ENCODE peak calls at places on chromosomes 16 and 17, in four cellular contexts. One of them, this sample, is unnamed.

GRCh38 chr16:12092347-12092882 is 115.9 kb downstream of the SNX29 start:
- DNase-seq in DND-41: no peak
- DNase-seq in A549: peak
- DNase-seq in fibroblast of lung: peak
- DNase-seq in this sample: peak

GRCh38 chr17:36837616-36838272 is 99.5 kb upstream of the LHX1 start:
- DNase-seq in fibroblast of lung: no peak
- DNase-seq in A549: no peak
- DNase-seq in DND-41: no peak
- DNase-seq in this sample: no peak

GRCh38 chr16:85652431-85653221 is 36.1 kb downstream of the GINS2 start:
- DNase-seq in DND-41: no peak
- DNase-seq in A549: peak
- DNase-seq in fibroblast of lung: peak
- DNase-seq in this sample: peak

GRCh38 chr16:87490091-87490798 is 2.6 kb downstream of the ZCCHC14 start:
- DNase-seq in DND-41: no peak
- DNase-seq in fibroblast of lung: no peak
- DNase-seq in A549: no peak
- DNase-seq in this sample: no peak

GRCh38 chr17:80209765-80210164 is 10.4 kb downstream of the SGSH start:
- DNase-seq in fibroblast of lung: no peak
- DNase-seq in DND-41: no peak
- DNase-seq in A549: no peak
- DNase-seq in this sample: no peak

GRCh38 chr16:60907645-60908044 is 1128.6 kb downstream of the CDH8 start:
- DNase-seq in DND-41: no peak
- DNase-seq in fibroblast of lung: no peak
- DNase-seq in A549: no peak
- DNase-seq in this sample: no peak

GRCh38 chr16:49799172-49799571 is 56.7 kb downstream of the ZNF423 start:
- DNase-seq in DND-41: no peak
- DNase-seq in fibroblast of lung: peak
- DNase-seq in A549: no peak
- DNase-seq in this sample: peak

GRCh38 chr17:17028059-17028877 is 14.0 kb upstream of the MPRIP start:
- DNase-seq in fibroblast of lung: peak
- DNase-seq in DND-41: no peak
- DNase-seq in A549: peak
- DNase-seq in this sample: peak

GRCh38 chr17:32445075-32445427 is 741 bp downstream of the PSMD11 start:
- DNase-seq in fibroblast of lung: peak
- DNase-seq in A549: peak
- DNase-seq in DND-41: peak
- DNase-seq in this sample: peak

GRCh38 chr17:82003411-82004381 is 19.0 kb downstream of the CENPX start:
- DNase-seq in DND-41: no peak
- DNase-seq in A549: peak
- DNase-seq in fibroblast of lung: peak
- DNase-seq in this sample: peak

GRCh38 chr16:2835638-2836493 is 5.8 kb downstream of the ZG16B start:
- DNase-seq in A549: peak
- DNase-seq in fibroblast of lung: peak
- DNase-seq in DND-41: no peak
- DNase-seq in this sample: peak

GRCh38 chr17:40535438-40535837 is 29.8 kb downstream of the CCR7 start:
- DNase-seq in fibroblast of lung: no peak
- DNase-seq in DND-41: no peak
- DNase-seq in A549: no peak
- DNase-seq in this sample: no peak

GRCh38 chr17:40532520-40533253 is 31.3 kb upstream of the TNS4 start:
- DNase-seq in DND-41: no peak
- DNase-seq in fibroblast of lung: peak
- DNase-seq in A549: peak
- DNase-seq in this sample: no peak

GRCh38 chr17:40535924-40536717 is 29.2 kb downstream of the CCR7 start:
- DNase-seq in fibroblast of lung: peak
- DNase-seq in DND-41: no peak
- DNase-seq in A549: no peak
- DNase-seq in this sample: no peak

GRCh38 chr17:40534431-40535189 is 30.7 kb downstream of the CCR7 start:
- DNase-seq in DND-41: no peak
- DNase-seq in fibroblast of lung: no peak
- DNase-seq in A549: peak
- DNase-seq in this sample: no peak

GRCh38 chr17:40533896-40534295 is 31.4 kb downstream of the CCR7 start:
- DNase-seq in fibroblast of lung: no peak
- DNase-seq in A549: peak
- DNase-seq in DND-41: no peak
- DNase-seq in this sample: no peak
- H3K4me2 ChIP-seq in fibroblast of lung: no peak
- H3K4me2 ChIP-seq in A549: peak
- H3K4me2 ChIP-seq in DND-41: peak
- H3K4me2 ChIP-seq in this sample: no peak

GRCh38 chr17:49942918-49943317 is 26.1 kb upstream of the DLX4 start:
- DNase-seq in DND-41: no peak
- DNase-seq in A549: no peak
- DNase-seq in fibroblast of lung: no peak
- DNase-seq in this sample: no peak

GRCh38 chr17:49946208-49946607 is 22.8 kb upstream of the DLX4 start:
- DNase-seq in DND-41: no peak
- DNase-seq in fibroblast of lung: no peak
- DNase-seq in A549: no peak
- DNase-seq in this sample: no peak

GRCh38 chr17:49941427-49941826 is 27.6 kb upstream of the DLX4 start:
- DNase-seq in fibroblast of lung: no peak
- DNase-seq in DND-41: no peak
- DNase-seq in A549: no peak
- DNase-seq in this sample: no peak

GRCh38 chr17:49946964-49947584 is 21.9 kb upstream of the DLX4 start:
- DNase-seq in DND-41: no peak
- DNase-seq in fibroblast of lung: no peak
- DNase-seq in A549: no peak
- DNase-seq in this sample: no peak

GRCh38 chr17:49944451-49944850 is 24.5 kb upstream of the DLX4 start:
- DNase-seq in fibroblast of lung: no peak
- DNase-seq in A549: no peak
- DNase-seq in DND-41: no peak
- DNase-seq in this sample: no peak
- H3K4me2 ChIP-seq in fibroblast of lung: no peak
- H3K4me2 ChIP-seq in A549: no peak
- H3K4me2 ChIP-seq in DND-41: no peak
- H3K4me2 ChIP-seq in this sample: peak

GRCh38 chr16:62240722-62241121 is 204.5 kb upstream of the CDH8 start:
- DNase-seq in A549: no peak
- DNase-seq in DND-41: no peak
- DNase-seq in fibroblast of lung: peak
- DNase-seq in this sample: peak
- H3K4me2 ChIP-seq in A549: no peak
- H3K4me2 ChIP-seq in DND-41: no peak
- H3K4me2 ChIP-seq in fibroblast of lung: no peak
- H3K4me2 ChIP-seq in this sample: no peak

GRCh38 chr17:393806-394717 is 41.5 kb upstream of the RPH3AL start:
- DNase-seq in fibroblast of lung: no peak
- DNase-seq in DND-41: no peak
- DNase-seq in A549: no peak
- DNase-seq in this sample: no peak

GRCh38 chr17:395179-395578 is 42.6 kb upstream of the RPH3AL start:
- DNase-seq in fibroblast of lung: no peak
- DNase-seq in DND-41: no peak
- DNase-seq in A549: no peak
- DNase-seq in this sample: no peak

GRCh38 chr17:396788-397187 is 44.2 kb upstream of the RPH3AL start:
- DNase-seq in DND-41: no peak
- DNase-seq in fibroblast of lung: no peak
- DNase-seq in A549: no peak
- DNase-seq in this sample: no peak

GRCh38 chr17:395974-396373 is 43.4 kb upstream of the RPH3AL start:
- DNase-seq in fibroblast of lung: no peak
- DNase-seq in DND-41: no peak
- DNase-seq in A549: no peak
- DNase-seq in this sample: no peak

GRCh38 chr17:394718-395095 is 42.1 kb upstream of the RPH3AL start:
- DNase-seq in fibroblast of lung: no peak
- DNase-seq in A549: no peak
- DNase-seq in DND-41: no peak
- DNase-seq in this sample: no peak
- H3K4me2 ChIP-seq in fibroblast of lung: no peak
- H3K4me2 ChIP-seq in A549: no peak
- H3K4me2 ChIP-seq in DND-41: no peak
- H3K4me2 ChIP-seq in this sample: no peak

GRCh38 chr17:77886387-77886728 is 72.1 kb upstream of the TNRC6C start:
- DNase-seq in A549: peak
- DNase-seq in fibroblast of lung: no peak
- DNase-seq in DND-41: no peak
- DNase-seq in this sample: no peak

GRCh38 chr17:77887464-77888241 is 70.8 kb upstream of the TNRC6C start:
- DNase-seq in DND-41: no peak
- DNase-seq in A549: peak
- DNase-seq in fibroblast of lung: peak
- DNase-seq in this sample: peak

GRCh38 chr17:77888242-77889134 is 70.0 kb upstream of the TNRC6C start:
- DNase-seq in DND-41: no peak
- DNase-seq in fibroblast of lung: peak
- DNase-seq in A549: no peak
- DNase-seq in this sample: peak

GRCh38 chr17:77885678-77886386 is 72.7 kb upstream of the TNRC6C start:
- DNase-seq in DND-41: no peak
- DNase-seq in fibroblast of lung: no peak
- DNase-seq in A549: no peak
- DNase-seq in this sample: no peak

GRCh38 chr17:77887110-77887463 is 71.4 kb upstream of the TNRC6C start:
- DNase-seq in A549: no peak
- DNase-seq in DND-41: no peak
- DNase-seq in fibroblast of lung: no peak
- DNase-seq in this sample: no peak
- H3K4me2 ChIP-seq in A549: peak
- H3K4me2 ChIP-seq in DND-41: no peak
- H3K4me2 ChIP-seq in fibroblast of lung: peak
- H3K4me2 ChIP-seq in this sample: peak

GRCh38 chr16:65698943-65699342 is 577.1 kb upstream of the CDH11 start:
- DNase-seq in A549: no peak
- DNase-seq in fibroblast of lung: peak
- DNase-seq in DND-41: no peak
- DNase-seq in this sample: peak
- H3K4me2 ChIP-seq in A549: no peak
- H3K4me2 ChIP-seq in fibroblast of lung: no peak
- H3K4me2 ChIP-seq in DND-41: no peak
- H3K4me2 ChIP-seq in this sample: peak

DNA sequence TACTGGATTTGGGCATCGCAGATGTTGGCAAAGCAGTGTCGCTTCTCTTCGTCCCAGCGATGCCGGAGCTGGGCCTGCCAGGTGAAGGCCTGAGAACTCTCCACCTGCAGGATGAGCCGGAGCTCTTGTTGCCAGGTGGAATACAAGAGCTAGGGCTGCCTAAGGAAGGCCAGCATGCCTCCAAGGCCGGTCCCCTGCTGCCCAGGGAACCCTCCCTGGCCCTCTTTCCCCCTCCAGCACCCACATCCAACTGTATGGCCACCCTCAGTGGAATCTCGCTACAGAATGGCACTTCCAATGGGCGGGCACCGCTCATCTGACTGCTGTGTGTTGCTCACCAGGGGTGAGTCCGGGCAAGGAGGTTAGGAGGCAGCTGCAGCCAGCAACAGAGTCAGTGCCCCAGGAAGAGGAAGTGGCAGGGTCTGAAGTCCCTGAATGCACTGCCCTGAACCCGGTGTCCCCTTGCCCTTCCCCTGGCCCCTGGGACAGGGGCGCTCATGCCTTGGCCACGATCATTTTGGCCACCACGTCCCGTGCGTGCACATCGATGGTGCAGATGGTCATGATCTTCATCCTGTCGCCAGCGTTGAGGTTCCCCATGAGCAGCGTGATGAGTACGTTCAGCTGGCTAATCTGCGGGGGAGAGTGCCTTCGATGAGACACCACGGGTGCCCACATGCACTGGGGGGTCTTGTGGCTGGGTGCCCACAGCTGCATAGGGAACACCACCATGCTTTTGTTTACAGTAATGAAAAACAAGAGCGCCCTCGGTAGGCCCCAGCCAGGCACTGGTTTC is 75.8 kb downstream of the DNAH17 start:
- DNase-seq in fibroblast of lung: no peak
- DNase-seq in A549: no peak
- DNase-seq in DND-41: no peak
- DNase-seq in this sample: no peak
- H3K4me2 ChIP-seq in fibroblast of lung: no peak
- H3K4me2 ChIP-seq in A549: no peak
- H3K4me2 ChIP-seq in DND-41: no peak
- H3K4me2 ChIP-seq in this sample: no peak

GRCh38 chr17:63395075-63395815 is 50.9 kb downstream of the CYB561 start:
- DNase-seq in fibroblast of lung: peak
- DNase-seq in DND-41: no peak
- DNase-seq in A549: no peak
- DNase-seq in this sample: peak
- H3K4me2 ChIP-seq in fibroblast of lung: peak
- H3K4me2 ChIP-seq in DND-41: no peak
- H3K4me2 ChIP-seq in A549: no peak
- H3K4me2 ChIP-seq in this sample: peak

GRCh38 chr17:57945999-57946797 is 9.0 kb downstream of the CUEDC1 start:
- DNase-seq in fibroblast of lung: peak
- DNase-seq in DND-41: no peak
- DNase-seq in A549: no peak
- DNase-seq in this sample: peak

GRCh38 chr17:57946798-57947358 is 8.3 kb downstream of the CUEDC1 start:
- DNase-seq in DND-41: peak
- DNase-seq in A549: peak
- DNase-seq in fibroblast of lung: peak
- DNase-seq in this sample: peak

GRCh38 chr17:57948555-57949420 is 6.4 kb downstream of the CUEDC1 start:
- DNase-seq in fibroblast of lung: peak
- DNase-seq in DND-41: no peak
- DNase-seq in A549: peak
- DNase-seq in this sample: peak

GRCh38 chr17:57948169-57948554 is 7.0 kb downstream of the CUEDC1 start:
- DNase-seq in fibroblast of lung: no peak
- DNase-seq in A549: no peak
- DNase-seq in DND-41: no peak
- DNase-seq in this sample: no peak

DNA sequence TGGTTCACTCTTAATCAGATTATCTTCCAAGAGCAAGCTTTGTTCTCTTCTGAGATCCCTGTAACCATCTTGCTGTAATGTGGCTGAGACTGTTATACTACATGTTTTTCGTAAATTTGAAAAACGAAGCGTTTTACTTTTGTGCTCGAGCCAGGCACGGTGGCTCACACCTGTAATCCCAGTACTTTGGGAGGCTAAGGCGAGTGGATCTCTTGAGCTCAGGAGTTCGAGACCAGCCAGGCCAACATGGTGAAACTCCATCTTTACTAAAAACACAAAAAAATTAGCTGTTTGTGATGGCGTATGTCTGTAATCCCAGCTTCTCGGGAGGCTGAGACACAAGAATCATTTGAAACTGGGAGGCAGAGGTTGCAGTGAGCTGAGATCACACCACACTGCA is 7.8 kb downstream of the CUEDC1 start:
- DNase-seq in fibroblast of lung: no peak
- DNase-seq in DND-41: no peak
- DNase-seq in A549: no peak
- DNase-seq in this sample: no peak
- H3K4me2 ChIP-seq in fibroblast of lung: peak
- H3K4me2 ChIP-seq in DND-41: peak
- H3K4me2 ChIP-seq in A549: peak
- H3K4me2 ChIP-seq in this sample: peak